ENCODE peak calls at places on chromosomes 11 and 22, in five cellular contexts. One of them, this sample, is unnamed.

GRCh38 chr11:129917231-129917630 is 21.9 kb upstream of the NFRKB start:
- DNase-seq in body of pancreas: no peak
- DNase-seq in lower lobe of right lung: no peak
- DNase-seq in HCT116: no peak
- DNase-seq in MM.1S: no peak
- DNase-seq in this sample: no peak

GRCh38 chr11:78284261-78284660 is 95.5 kb downstream of the USP35 start:
- DNase-seq in body of pancreas: no peak
- DNase-seq in lower lobe of right lung: no peak
- DNase-seq in HCT116: no peak
- DNase-seq in MM.1S: no peak
- DNase-seq in this sample: no peak

GRCh38 chr11:71355266-71355665 is 92.9 kb downstream of the DHCR7 start:
- DNase-seq in body of pancreas: no peak
- DNase-seq in lower lobe of right lung: no peak
- DNase-seq in HCT116: no peak
- DNase-seq in MM.1S: no peak
- DNase-seq in this sample: no peak

GRCh38 chr11:10273738-10274137 is 20.3 kb downstream of the SBF2 start:
- DNase-seq in body of pancreas: no peak
- DNase-seq in lower lobe of right lung: no peak
- DNase-seq in HCT116: no peak
- DNase-seq in MM.1S: peak; percentile 34
- DNase-seq in this sample: no peak

GRCh38 chr11:31246451-31247165 is 122.9 kb downstream of the DCDC1 start:
- DNase-seq in body of pancreas: no peak
- DNase-seq in lower lobe of right lung: no peak
- DNase-seq in HCT116: no peak
- DNase-seq in MM.1S: no peak
- DNase-seq in this sample: no peak

GRCh38 chr11:99519095-99519494 is 498.3 kb downstream of the CNTN5 start:
- DNase-seq in body of pancreas: no peak
- DNase-seq in lower lobe of right lung: no peak
- DNase-seq in HCT116: no peak
- DNase-seq in MM.1S: no peak
- DNase-seq in this sample: no peak

GRCh38 chr22:49532831-49533802 is 294.6 kb downstream of the BRD1 start:
- DNase-seq in body of pancreas: peak; percentile 4
- DNase-seq in lower lobe of right lung: no peak
- DNase-seq in HCT116: no peak
- DNase-seq in MM.1S: no peak
- DNase-seq in this sample: no peak

GRCh38 chr11:4826425-4826824 is 5.3 kb downstream of the OR51F2 start:
- DNase-seq in body of pancreas: no peak
- DNase-seq in lower lobe of right lung: no peak
- DNase-seq in HCT116: no peak
- DNase-seq in MM.1S: no peak
- DNase-seq in this sample: no peak

GRCh38 chr11:33742249-33742851 is 6.1 kb upstream of the CD59 start:
- DNase-seq in body of pancreas: no peak
- DNase-seq in lower lobe of right lung: no peak
- DNase-seq in HCT116: no peak
- DNase-seq in MM.1S: peak; percentile 48
- DNase-seq in this sample: no peak

GRCh38 chr11:95593101-95593500 is 196.5 kb downstream of the FAM76B start:
- DNase-seq in body of pancreas: peak; percentile 7
- DNase-seq in lower lobe of right lung: no peak
- DNase-seq in HCT116: no peak
- DNase-seq in MM.1S: no peak
- DNase-seq in this sample: no peak

GRCh38 chr11:126879516-126879915 is 121.1 kb downstream of the KIRREL3 start:
- DNase-seq in body of pancreas: no peak
- DNase-seq in lower lobe of right lung: no peak
- DNase-seq in HCT116: no peak
- DNase-seq in MM.1S: no peak
- DNase-seq in this sample: no peak

GRCh38 chr22:26169312-26170111 is at the start of gene SEZ6L:
- DNase-seq in body of pancreas: peak; percentile 32
- DNase-seq in lower lobe of right lung: peak; percentile 43
- DNase-seq in HCT116: no peak
- DNase-seq in MM.1S: no peak
- DNase-seq in this sample: peak; percentile 79

GRCh38 chr22:26170795-26171194 is 1.5 kb downstream of the SEZ6L start:
- DNase-seq in body of pancreas: peak; percentile 34
- DNase-seq in lower lobe of right lung: no peak
- DNase-seq in HCT116: no peak
- DNase-seq in MM.1S: no peak
- DNase-seq in this sample: peak; percentile 91

GRCh38 chr22:26170112-26170492 is 840 bp downstream of the SEZ6L start:
- DNase-seq in body of pancreas: no peak
- DNase-seq in lower lobe of right lung: no peak
- DNase-seq in HCT116: no peak
- DNase-seq in MM.1S: no peak
- DNase-seq in this sample: peak; percentile 70

GRCh38 chr22:26168199-26168915 is 905 bp upstream of the SEZ6L start:
- DNase-seq in body of pancreas: no peak
- DNase-seq in lower lobe of right lung: no peak
- DNase-seq in HCT116: no peak
- DNase-seq in MM.1S: no peak
- DNase-seq in this sample: peak; percentile 72

DNA sequence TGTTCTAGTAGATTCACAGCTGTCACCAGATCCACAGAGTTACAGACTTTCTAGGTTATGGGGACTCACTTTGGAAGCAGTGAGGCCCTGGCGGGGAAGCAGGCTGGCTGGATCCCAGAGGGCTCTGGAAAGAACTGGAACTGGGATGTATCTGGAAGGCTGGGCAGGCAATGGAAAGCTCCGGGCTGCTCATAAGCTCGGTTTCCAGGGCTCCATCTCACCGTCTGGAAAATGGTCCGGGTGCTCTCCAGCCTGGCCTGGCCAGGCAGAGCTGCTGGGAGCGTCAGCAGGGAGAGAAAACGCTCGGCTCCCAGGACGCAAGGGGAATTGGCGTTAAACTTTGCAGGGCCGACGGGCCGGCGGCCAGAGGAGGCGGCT is 339 bp upstream of the SEZ6L start:
- DNase-seq in body of pancreas: no peak
- DNase-seq in lower lobe of right lung: no peak
- DNase-seq in HCT116: no peak
- DNase-seq in MM.1S: no peak
- DNase-seq in this sample: no peak
- H3K4me3 ChIP-seq in body of pancreas: no peak overlapping the region
- H3K4me3 ChIP-seq in lower lobe of right lung: peak overlapping the region; percentile 40
- H3K4me3 ChIP-seq in HCT116: no peak overlapping the region
- H3K4me3 ChIP-seq in MM.1S: no peak overlapping the region
- H3K4me3 ChIP-seq in this sample: peak overlapping the region; percentile 73

GRCh38 chr11:125368757-125369156 is 127.3 kb downstream of the FEZ1 start:
- DNase-seq in body of pancreas: no peak
- DNase-seq in lower lobe of right lung: no peak
- DNase-seq in HCT116: no peak
- DNase-seq in MM.1S: no peak
- DNase-seq in this sample: no peak

GRCh38 chr11:125367710-125368109 is 128.4 kb downstream of the FEZ1 start:
- DNase-seq in body of pancreas: no peak
- DNase-seq in lower lobe of right lung: no peak
- DNase-seq in HCT116: no peak
- DNase-seq in MM.1S: no peak
- DNase-seq in this sample: no peak

GRCh38 chr11:125365196-125365931 is 130.7 kb downstream of the FEZ1 start:
- DNase-seq in body of pancreas: no peak
- DNase-seq in lower lobe of right lung: no peak
- DNase-seq in HCT116: no peak
- DNase-seq in MM.1S: no peak
- DNase-seq in this sample: no peak

GRCh38 chr11:125360066-125360465 is 136.0 kb downstream of the FEZ1 start:
- DNase-seq in body of pancreas: no peak
- DNase-seq in lower lobe of right lung: no peak
- DNase-seq in HCT116: no peak
- DNase-seq in MM.1S: no peak
- DNase-seq in this sample: no peak

DNA sequence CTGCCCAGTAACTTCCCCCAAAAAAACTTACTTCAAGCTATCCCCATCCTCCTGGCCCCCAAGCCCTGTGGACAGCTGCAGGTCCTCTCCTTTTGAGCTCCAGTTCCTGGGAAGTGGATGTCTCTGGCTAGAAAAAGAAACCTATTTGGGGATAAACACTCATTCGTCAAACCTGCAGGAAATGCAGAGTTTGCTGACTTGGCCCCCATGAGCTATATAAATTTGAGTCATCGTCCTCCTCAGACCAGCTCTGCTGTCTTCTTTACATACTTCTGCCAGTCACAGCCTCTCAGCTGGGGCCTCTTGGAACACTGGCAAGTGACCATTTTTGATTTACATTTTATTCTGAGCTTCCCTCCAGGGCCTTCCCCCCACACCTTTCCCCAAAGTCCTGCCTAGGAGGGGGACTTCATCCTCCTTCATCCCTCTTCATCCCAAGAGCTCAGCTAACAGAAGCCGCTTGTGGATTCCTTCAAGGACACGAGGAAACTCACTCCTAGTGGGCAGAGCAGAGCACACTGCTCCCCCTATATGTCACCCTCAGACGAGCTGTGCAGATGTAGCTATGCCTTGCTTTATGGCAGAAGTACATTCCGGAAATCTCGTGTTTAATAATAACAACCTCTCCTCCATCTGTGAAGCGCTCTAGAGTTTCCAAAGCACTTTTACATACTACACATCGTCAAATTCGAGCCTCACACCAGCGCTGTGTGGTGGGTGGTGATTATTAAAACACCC is 131.8 kb downstream of the FEZ1 start:
- DNase-seq in body of pancreas: no peak
- DNase-seq in lower lobe of right lung: no peak
- DNase-seq in HCT116: no peak
- DNase-seq in MM.1S: peak; percentile 35
- DNase-seq in this sample: no peak
- TF ChIP-seq CTCF in body of pancreas: no peak
- TF ChIP-seq CTCF in lower lobe of right lung: no peak
- TF ChIP-seq CTCF in HCT116: peak; percentile 8
- TF ChIP-seq CTCF in MM.1S: peak; percentile 13
- TF ChIP-seq CTCF in this sample: peak; percentile 56

GRCh38 chr11:121460941-121461514 is 8.3 kb upstream of the SORL1-AS1 start:
- DNase-seq in body of pancreas: no peak
- DNase-seq in lower lobe of right lung: no peak
- DNase-seq in HCT116: no peak
- DNase-seq in MM.1S: no peak
- DNase-seq in this sample: no peak

GRCh38 chr11:121464352-121464946 is 11.7 kb upstream of the SORL1-AS1 start:
- DNase-seq in body of pancreas: peak; percentile 47
- DNase-seq in lower lobe of right lung: no peak
- DNase-seq in HCT116: peak; percentile 81
- DNase-seq in MM.1S: no peak
- DNase-seq in this sample: peak; percentile 81

GRCh38 chr11:121463689-121464335 is 11.0 kb upstream of the SORL1-AS1 start:
- DNase-seq in body of pancreas: no peak
- DNase-seq in lower lobe of right lung: no peak
- DNase-seq in HCT116: no peak
- DNase-seq in MM.1S: no peak
- DNase-seq in this sample: no peak

GRCh38 chr11:121459413-121460041 is 6.8 kb upstream of the SORL1-AS1 start:
- DNase-seq in body of pancreas: no peak
- DNase-seq in lower lobe of right lung: no peak
- DNase-seq in HCT116: no peak
- DNase-seq in MM.1S: no peak
- DNase-seq in this sample: no peak

DNA sequence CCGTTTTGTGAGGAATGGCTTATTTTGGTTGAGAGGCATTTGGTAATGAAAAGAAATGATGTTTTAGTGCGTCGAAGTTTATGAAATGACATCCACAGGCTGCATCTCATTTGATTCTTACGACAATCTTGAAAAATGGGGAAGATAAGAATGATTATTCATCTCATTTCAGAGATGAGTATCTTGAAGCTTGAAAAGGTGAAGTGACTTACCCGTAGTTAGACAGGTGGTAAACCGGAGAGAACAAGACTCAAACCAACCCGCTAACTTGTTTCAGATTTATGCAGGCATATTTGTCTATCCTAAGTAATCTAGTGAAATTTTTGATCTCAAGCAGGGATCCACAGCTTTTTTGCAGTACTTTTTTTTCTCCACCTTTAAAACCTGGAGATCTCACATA is 9.1 kb upstream of the SORL1-AS1 start:
- DNase-seq in body of pancreas: no peak
- DNase-seq in lower lobe of right lung: no peak
- DNase-seq in HCT116: no peak
- DNase-seq in MM.1S: no peak
- DNase-seq in this sample: no peak
- H3K27ac ChIP-seq in body of pancreas: no peak overlapping the region
- H3K27ac ChIP-seq in lower lobe of right lung: no peak overlapping the region
- H3K27ac ChIP-seq in HCT116: no peak overlapping the region
- H3K27ac ChIP-seq in MM.1S: no peak overlapping the region
- H3K27ac ChIP-seq in this sample: no peak overlapping the region

GRCh38 chr11:66641834-66642233 is 3.3 kb downstream of the RBM4 start:
- DNase-seq in body of pancreas: no peak
- DNase-seq in lower lobe of right lung: no peak
- DNase-seq in HCT116: no peak
- DNase-seq in MM.1S: no peak
- DNase-seq in this sample: no peak
- H3K4me3 ChIP-seq in body of pancreas: no peak overlapping the region
- H3K4me3 ChIP-seq in lower lobe of right lung: peak overlapping the region; percentile 71
- H3K4me3 ChIP-seq in HCT116: no peak overlapping the region
- H3K4me3 ChIP-seq in MM.1S: no peak overlapping the region
- H3K4me3 ChIP-seq in this sample: peak overlapping the region; percentile 100

GRCh38 chr22:19448076-19448607 is 631 bp upstream of the C22orf39 start:
- DNase-seq in body of pancreas: peak; percentile 57
- DNase-seq in lower lobe of right lung: no peak
- DNase-seq in HCT116: no peak
- DNase-seq in MM.1S: peak; percentile 55
- DNase-seq in this sample: peak; percentile 73

GRCh38 chr22:19449422-19449767 is 1.9 kb upstream of the C22orf39 start:
- DNase-seq in body of pancreas: no peak
- DNase-seq in lower lobe of right lung: no peak
- DNase-seq in HCT116: no peak
- DNase-seq in MM.1S: no peak
- DNase-seq in this sample: no peak

GRCh38 chr22:19446603-19447387 is 716 bp downstream of the C22orf39 start:
- DNase-seq in body of pancreas: peak; percentile 15
- DNase-seq in lower lobe of right lung: no peak
- DNase-seq in HCT116: no peak
- DNase-seq in MM.1S: no peak
- DNase-seq in this sample: peak; percentile 88

GRCh38 chr22:19448739-19449421 is 1.4 kb upstream of the C22orf39 start:
- DNase-seq in body of pancreas: no peak
- DNase-seq in lower lobe of right lung: no peak
- DNase-seq in HCT116: no peak
- DNase-seq in MM.1S: peak; percentile 63
- DNase-seq in this sample: peak; percentile 58

GRCh38 chr22:19447388-19448075 is at the start of gene C22orf39:
- DNase-seq in body of pancreas: peak; percentile 93
- DNase-seq in lower lobe of right lung: peak; percentile 90
- DNase-seq in HCT116: peak; percentile 82
- DNase-seq in MM.1S: peak; percentile 95
- DNase-seq in this sample: peak; percentile 96
- TF ChIP-seq CTCF in body of pancreas: no peak
- TF ChIP-seq CTCF in lower lobe of right lung: no peak
- TF ChIP-seq CTCF in HCT116: no peak
- TF ChIP-seq CTCF in MM.1S: no peak
- TF ChIP-seq CTCF in this sample: no peak

GRCh38 chr22:30117256-30117655 is 37.0 kb downstream of the HORMAD2 start:
- DNase-seq in body of pancreas: no peak
- DNase-seq in lower lobe of right lung: no peak
- DNase-seq in HCT116: no peak
- DNase-seq in MM.1S: no peak
- DNase-seq in this sample: no peak
- H3K27ac ChIP-seq in body of pancreas: no peak overlapping the region
- H3K27ac ChIP-seq in lower lobe of right lung: no peak overlapping the region
- H3K27ac ChIP-seq in HCT116: no peak overlapping the region
- H3K27ac ChIP-seq in MM.1S: no peak overlapping the region
- H3K27ac ChIP-seq in this sample: no peak overlapping the region

GRCh38 chr11:101127699-101128570 is 1.7 kb downstream of the PGR start:
- DNase-seq in body of pancreas: peak; percentile 24
- DNase-seq in lower lobe of right lung: peak; percentile 45
- DNase-seq in HCT116: no peak
- DNase-seq in MM.1S: no peak
- DNase-seq in this sample: peak; percentile 85
- H3K4me3 ChIP-seq in body of pancreas: no peak overlapping the region
- H3K4me3 ChIP-seq in lower lobe of right lung: peak overlapping the region; percentile 58
- H3K4me3 ChIP-seq in HCT116: no peak overlapping the region
- H3K4me3 ChIP-seq in MM.1S: peak overlapping the region; percentile 81
- H3K4me3 ChIP-seq in this sample: peak overlapping the region; percentile 74